ENCODE peak calls at places on chromosomes 3 and 15, in six cellular contexts. F, K, A, I, W and S are unnamed samples.

GRCh38 chr3:44762170-44762677 is 630 bp downstream of the KIF15 start:
- DNase-seq in F (peak; percentile 7), K (no peak), A (no peak), I (no peak), W (no peak), S (no peak)

GRCh38 chr3:106826861-106827311 is 550.4 kb upstream of the CCDC54 start:
- DNase-seq in F (no peak), K (no peak), A (no peak), I (no peak), W (no peak), S (no peak)

GRCh38 chr3:49683162-49683561 is 6.1 kb downstream of the MST1 start:
- DNase-seq in F (no peak), K (no peak), A (no peak), I (no peak), W (no peak), S (no peak)

GRCh38 chr3:108024146-108024836 is 66.5 kb downstream of the CD47 start:
- DNase-seq in F (no peak), K (no peak), A (no peak), I (no peak), W (no peak), S (no peak)

GRCh38 chr15:100192092-100192695 is 149.6 kb downstream of the ADAMTS17 start:
- DNase-seq in F (no peak), K (no peak), A (no peak), I (no peak), W (no peak), S (no peak)

GRCh38 chr3:196135693-196136639 is 54.1 kb upstream of the TFRC start:
- DNase-seq in F (no peak), K (no peak), A (no peak), I (no peak), W (no peak), S (no peak)

GRCh38 chr3:57967590-57967989 is 40.6 kb upstream of the FLNB start:
- DNase-seq in F (no peak), K (no peak), A (no peak), I (no peak), W (peak; percentile 17), S (no peak)

GRCh38 chr3:159852821-159853505 is 135.7 kb upstream of the IL12A start:
- DNase-seq in F (peak; percentile 55), K (no peak), A (no peak), I (peak; percentile 64), W (no peak), S (no peak)

GRCh38 chr3:195847061-195847950 is 35.6 kb upstream of the MUC4 start:
- DNase-seq in F (no peak), K (no peak), A (no peak), I (no peak), W (no peak), S (no peak)

GRCh38 chr3:66606868-66607267 is 106.0 kb upstream of the LRIG1 start:
- DNase-seq in F (no peak), K (no peak), A (no peak), I (no peak), W (no peak), S (no peak)

GRCh38 chr15:36371509-36371908 is 207.9 kb upstream of the CDIN1 start:
- DNase-seq in F (no peak), K (no peak), A (no peak), I (no peak), W (no peak), S (no peak)

GRCh38 chr3:120681506-120682038 is 467 bp downstream of the HGD start:
- DNase-seq in F (no peak), K (no peak), A (no peak), I (no peak), W (no peak), S (no peak)

GRCh38 chr15:59247364-59247763 is 40.7 kb downstream of the LDHAL6B start:
- DNase-seq in F (peak; percentile 36), K (no peak), A (peak; percentile 36), I (peak; percentile 62), W (peak; percentile 19), S (no peak)

GRCh38 chr15:78732634-78733033 is 78.6 kb downstream of the ADAMTS7 start:
- DNase-seq in F (no peak), K (no peak), A (no peak), I (no peak), W (no peak), S (no peak)

GRCh38 chr3:39494781-39495180 is 27.3 kb downstream of the MOBP start:
- DNase-seq in F (no peak), K (no peak), A (no peak), I (no peak), W (no peak), S (no peak)

GRCh38 chr3:186471781-186472180 is 72.4 kb downstream of the CRYGS start:
- DNase-seq in F (no peak), K (no peak), A (no peak), I (no peak), W (no peak), S (no peak)

GRCh38 chr15:43776101-43776717 is 557 bp downstream of the ELL3 start:
- DNase-seq in F (no peak), K (no peak), A (peak; percentile 88), I (peak; percentile 28), W (no peak), S (no peak)

GRCh38 chr3:101803152-101803782 is 24.3 kb downstream of the NXPE3 start:
- DNase-seq in F (peak; percentile 90), K (no peak), A (peak; percentile 54), I (peak; percentile 40), W (peak; percentile 32), S (peak; percentile 62)

GRCh38 chr15:85312925-85313324 is 67.5 kb upstream of the AKAP13 start:
- DNase-seq in F (no peak), K (no peak), A (no peak), I (no peak), W (no peak), S (no peak)

GRCh38 chr3:38274864-38275649 is 7.0 kb upstream of the SLC22A14 start:
- DNase-seq in F (no peak), K (no peak), A (no peak), I (no peak), W (no peak), S (no peak)

GRCh38 chr15:77974098-77974414 is 103.5 kb downstream of the TBC1D2B start:
- DNase-seq in F (no peak), K (no peak), A (no peak), I (no peak), W (no peak), S (no peak)

DNA sequence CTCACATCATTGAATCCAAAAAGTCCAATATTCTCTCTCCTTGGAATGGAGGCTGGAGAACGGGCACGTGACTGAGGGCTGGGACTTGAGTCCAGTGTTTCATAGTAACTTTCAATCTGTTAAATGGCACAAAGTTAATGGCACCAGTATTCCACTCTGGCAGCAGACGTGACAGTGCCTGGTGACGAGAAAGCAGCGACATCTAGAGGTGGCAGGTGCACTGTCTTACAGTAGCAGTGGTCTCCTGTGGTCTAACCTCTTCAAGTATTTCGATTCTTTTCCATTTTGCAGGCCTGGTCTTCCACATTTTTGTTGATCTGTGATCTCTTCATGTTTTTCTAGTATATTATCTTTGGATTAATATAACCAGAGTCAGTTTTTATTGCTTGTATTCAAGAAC is 107.1 kb downstream of the OXSM start:
- DNase-seq in F (peak; percentile 64), K (no peak), A (no peak), I (peak; percentile 51), W (no peak), S (no peak)
- TF ChIP-seq CTCF in F (peak; percentile 76), K (no peak), A (peak; percentile 87), I (peak; percentile 45), W (no peak), S (no peak)

DNA sequence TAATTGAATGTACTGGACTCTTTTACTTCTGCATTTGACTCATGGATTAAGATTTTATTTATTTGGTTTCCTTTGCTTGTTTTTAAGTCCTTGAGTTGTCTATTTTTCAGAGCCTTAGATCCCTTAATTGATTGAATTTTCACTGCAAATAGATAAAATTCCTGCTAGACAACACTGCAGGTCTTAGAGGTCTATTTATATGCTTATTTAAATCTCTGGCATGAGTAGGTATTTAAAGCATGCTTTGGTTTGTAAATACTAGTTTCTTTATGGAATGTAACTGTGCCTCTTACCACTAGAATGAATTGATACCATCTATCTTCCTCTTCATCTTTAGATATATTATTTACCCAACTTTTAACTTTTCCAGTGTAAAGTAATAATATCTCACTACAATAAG is 20.0 kb downstream of the PLSCR5 start:
- DNase-seq in F (no peak), K (no peak), A (no peak), I (no peak), W (no peak), S (no peak)
- TF ChIP-seq CTCF in F (no peak), K (no peak), A (no peak), I (no peak), W (no peak), S (no peak)

DNA sequence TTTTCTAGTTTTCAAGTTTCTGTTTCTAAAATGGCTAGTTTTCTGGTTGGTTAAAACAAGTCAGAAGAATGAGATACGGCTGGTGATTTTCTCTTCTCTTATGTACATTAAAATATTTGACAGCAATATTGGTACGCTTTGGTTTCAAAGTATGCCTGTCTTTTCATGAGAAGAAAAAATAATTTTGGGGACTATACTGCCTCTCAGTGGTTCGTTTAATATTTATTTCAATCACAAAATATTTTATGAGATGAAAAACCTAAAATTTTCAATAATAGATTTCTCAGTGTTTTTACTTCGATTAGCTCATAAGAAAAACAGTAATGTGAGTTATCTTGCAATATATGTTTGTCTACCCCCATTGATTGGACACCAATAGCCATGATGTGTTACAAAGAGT is 72.8 kb upstream of the AADACL2 start:
- DNase-seq in F (no peak), K (no peak), A (no peak), I (no peak), W (no peak), S (no peak)
- TF ChIP-seq CTCF in F (no peak), K (peak; percentile 38), A (no peak), I (peak; percentile 14), W (no peak), S (no peak)

GRCh38 chr3:34013818-34014576 is 215.6 kb downstream of the PDCD6IP start:
- DNase-seq in F (no peak), K (no peak), A (no peak), I (no peak), W (no peak), S (no peak)

GRCh38 chr3:34009480-34009844 is 211.0 kb downstream of the PDCD6IP start:
- DNase-seq in F (no peak), K (no peak), A (no peak), I (no peak), W (no peak), S (no peak)

GRCh38 chr3:34012102-34012461 is 213.7 kb downstream of the PDCD6IP start:
- DNase-seq in F (no peak), K (no peak), A (no peak), I (no peak), W (no peak), S (no peak)

GRCh38 chr3:34008836-34009479 is 210.5 kb downstream of the PDCD6IP start:
- DNase-seq in F (no peak), K (no peak), A (no peak), I (no peak), W (no peak), S (no peak)

GRCh38 chr3:34011171-34012101 is 213.0 kb downstream of the PDCD6IP start:
- DNase-seq in F (no peak), K (no peak), A (no peak), I (peak; percentile 5), W (no peak), S (no peak)
- TF ChIP-seq CTCF in F (peak; percentile 23), K (no peak), A (peak; percentile 24), I (no peak), W (no peak), S (no peak)

GRCh38 chr3:85342915-85343314 is 384.1 kb downstream of the CADM2 start:
- DNase-seq in F (peak; percentile 38), K (no peak), A (no peak), I (peak; percentile 44), W (no peak), S (no peak)
- TF ChIP-seq CTCF in F (peak; percentile 56), K (no peak), A (peak; percentile 10), I (no peak), W (no peak), S (no peak)